ENCODE peak calls at places on chromosomes 3 and 15, in ten cellular contexts. One of them, this sample, is unnamed.

GRCh38 chr3:9422712-9423424 is 25.5 kb downstream of the SETD5 start:
- DNase-seq in NB4: peak; percentile 84
- DNase-seq in A549: peak; percentile 60
- DNase-seq in HepG2: peak; percentile 98
- DNase-seq in HCT116: peak; percentile 91
- DNase-seq in SK-N-SH: peak; percentile 74
- DNase-seq in H1: no peak
- DNase-seq in GM12878: no peak
- DNase-seq in K562: peak; percentile 74
- DNase-seq in WTC11: no peak
- DNase-seq in this sample: peak; percentile 99

GRCh38 chr3:193040836-193041672 is 123.4 kb upstream of the MB21D2 start:
- DNase-seq in NB4: peak; percentile 18
- DNase-seq in GM12878: peak; percentile 5
- DNase-seq in HepG2: peak; percentile 24
- DNase-seq in K562: peak; percentile 12
- DNase-seq in WTC11: no peak
- DNase-seq in SK-N-SH: peak; percentile 48
- DNase-seq in A549: peak; percentile 15
- DNase-seq in H1: no peak
- DNase-seq in HCT116: peak; percentile 50
- DNase-seq in this sample: peak; percentile 43

GRCh38 chr3:13494463-13495350 is 14.6 kb downstream of the HDAC11 start:
- DNase-seq in HCT116: no peak
- DNase-seq in SK-N-SH: peak; percentile 54
- DNase-seq in H1: no peak
- DNase-seq in WTC11: peak; percentile 57
- DNase-seq in NB4: peak; percentile 49
- DNase-seq in K562: peak; percentile 54
- DNase-seq in A549: peak; percentile 58
- DNase-seq in HepG2: no peak
- DNase-seq in GM12878: no peak
- DNase-seq in this sample: no peak

GRCh38 chr3:185205865-185206264 is 48.0 kb downstream of the EHHADH start:
- DNase-seq in A549: no peak
- DNase-seq in H1: no peak
- DNase-seq in NB4: peak; percentile 23
- DNase-seq in K562: no peak
- DNase-seq in WTC11: no peak
- DNase-seq in SK-N-SH: no peak
- DNase-seq in GM12878: no peak
- DNase-seq in HCT116: no peak
- DNase-seq in HepG2: no peak
- DNase-seq in this sample: no peak

GRCh38 chr3:43727930-43728329 is 37.2 kb downstream of the ABHD5 start:
- DNase-seq in K562: no peak
- DNase-seq in A549: no peak
- DNase-seq in NB4: no peak
- DNase-seq in HepG2: no peak
- DNase-seq in WTC11: no peak
- DNase-seq in H1: no peak
- DNase-seq in HCT116: no peak
- DNase-seq in GM12878: no peak
- DNase-seq in SK-N-SH: no peak
- DNase-seq in this sample: no peak

GRCh38 chr15:73931441-73931840 is 5.2 kb downstream of the LOXL1 start:
- DNase-seq in NB4: peak; percentile 80
- DNase-seq in HepG2: no peak
- DNase-seq in K562: no peak
- DNase-seq in WTC11: no peak
- DNase-seq in HCT116: no peak
- DNase-seq in GM12878: no peak
- DNase-seq in H1: no peak
- DNase-seq in SK-N-SH: no peak
- DNase-seq in A549: no peak
- DNase-seq in this sample: no peak

GRCh38 chr15:42392309-42393024 is 33.2 kb downstream of the CAPN3 start:
- DNase-seq in K562: no peak
- DNase-seq in HCT116: no peak
- DNase-seq in GM12878: no peak
- DNase-seq in HepG2: peak; percentile 98
- DNase-seq in H1: no peak
- DNase-seq in NB4: no peak
- DNase-seq in WTC11: no peak
- DNase-seq in A549: no peak
- DNase-seq in SK-N-SH: no peak
- DNase-seq in this sample: no peak

GRCh38 chr15:35170216-35170615 is 85.1 kb upstream of the NANOGP8 start:
- DNase-seq in H1: no peak
- DNase-seq in HepG2: no peak
- DNase-seq in SK-N-SH: no peak
- DNase-seq in NB4: no peak
- DNase-seq in K562: no peak
- DNase-seq in GM12878: no peak
- DNase-seq in HCT116: no peak
- DNase-seq in WTC11: no peak
- DNase-seq in A549: no peak
- DNase-seq in this sample: no peak

GRCh38 chr3:185822221-185822956 is 2.5 kb downstream of the IGF2BP2 start:
- DNase-seq in NB4: no peak
- DNase-seq in SK-N-SH: no peak
- DNase-seq in GM12878: no peak
- DNase-seq in A549: no peak
- DNase-seq in H1: no peak
- DNase-seq in HCT116: no peak
- DNase-seq in HepG2: peak; percentile 57
- DNase-seq in K562: peak; percentile 34
- DNase-seq in WTC11: no peak
- DNase-seq in this sample: peak; percentile 65

GRCh38 chr3:24351779-24352469 is 142.7 kb downstream of the THRB start:
- DNase-seq in HCT116: no peak
- DNase-seq in GM12878: no peak
- DNase-seq in SK-N-SH: no peak
- DNase-seq in NB4: no peak
- DNase-seq in HepG2: no peak
- DNase-seq in WTC11: no peak
- DNase-seq in A549: no peak
- DNase-seq in H1: no peak
- DNase-seq in K562: peak; percentile 83
- DNase-seq in this sample: peak; percentile 90

GRCh38 chr3:133835961-133836360 is 30.3 kb downstream of the SRPRB start:
- DNase-seq in H1: no peak
- DNase-seq in WTC11: no peak
- DNase-seq in HCT116: no peak
- DNase-seq in SK-N-SH: no peak
- DNase-seq in HepG2: no peak
- DNase-seq in GM12878: no peak
- DNase-seq in A549: no peak
- DNase-seq in K562: no peak
- DNase-seq in NB4: no peak
- DNase-seq in this sample: no peak

GRCh38 chr3:71710906-71711494 is 14.2 kb downstream of the EIF4E3 start:
- DNase-seq in SK-N-SH: peak; percentile 72
- DNase-seq in NB4: peak; percentile 63
- DNase-seq in WTC11: no peak
- DNase-seq in A549: peak; percentile 70
- DNase-seq in HCT116: peak; percentile 21
- DNase-seq in HepG2: peak; percentile 29
- DNase-seq in H1: no peak
- DNase-seq in K562: peak; percentile 45
- DNase-seq in GM12878: peak; percentile 21
- DNase-seq in this sample: peak; percentile 51

GRCh38 chr15:41332788-41333527 is at the start of gene NUSAP1:
- DNase-seq in NB4: peak; percentile 78
- DNase-seq in WTC11: peak; percentile 70
- DNase-seq in A549: peak; percentile 42
- DNase-seq in K562: no peak
- DNase-seq in GM12878: no peak
- DNase-seq in H1: no peak
- DNase-seq in HepG2: peak; percentile 38
- DNase-seq in SK-N-SH: no peak
- DNase-seq in HCT116: no peak
- DNase-seq in this sample: no peak

GRCh38 chr15:73873889-73874511 is 636 bp downstream of the TBC1D21 start:
- DNase-seq in WTC11: no peak
- DNase-seq in K562: peak; percentile 42
- DNase-seq in HepG2: peak; percentile 52
- DNase-seq in A549: peak; percentile 19
- DNase-seq in HCT116: peak; percentile 54
- DNase-seq in NB4: peak; percentile 61
- DNase-seq in GM12878: no peak
- DNase-seq in H1: no peak
- DNase-seq in SK-N-SH: peak; percentile 55
- DNase-seq in this sample: peak; percentile 60

GRCh38 chr3:149706905-149707304 is 45.4 kb downstream of the COMMD2 start:
- DNase-seq in HCT116: no peak
- DNase-seq in HepG2: no peak
- DNase-seq in K562: no peak
- DNase-seq in A549: no peak
- DNase-seq in NB4: no peak
- DNase-seq in WTC11: no peak
- DNase-seq in H1: no peak
- DNase-seq in GM12878: no peak
- DNase-seq in SK-N-SH: no peak
- DNase-seq in this sample: peak; percentile 68

GRCh38 chr15:69116391-69116790 is 44.0 kb upstream of the GLCE start:
- DNase-seq in GM12878: no peak
- DNase-seq in HepG2: no peak
- DNase-seq in HCT116: no peak
- DNase-seq in H1: no peak
- DNase-seq in K562: no peak
- DNase-seq in WTC11: no peak
- DNase-seq in SK-N-SH: no peak
- DNase-seq in NB4: no peak
- DNase-seq in A549: no peak
- DNase-seq in this sample: no peak

GRCh38 chr3:42795621-42796181 is 8.6 kb downstream of the HIGD1A start:
- DNase-seq in NB4: no peak
- DNase-seq in HepG2: no peak
- DNase-seq in K562: no peak
- DNase-seq in H1: no peak
- DNase-seq in WTC11: no peak
- DNase-seq in HCT116: no peak
- DNase-seq in A549: no peak
- DNase-seq in GM12878: no peak
- DNase-seq in SK-N-SH: no peak
- DNase-seq in this sample: no peak

GRCh38 chr3:89690649-89691048 is 583.2 kb downstream of the EPHA3 start:
- DNase-seq in SK-N-SH: no peak
- DNase-seq in HepG2: no peak
- DNase-seq in H1: no peak
- DNase-seq in GM12878: no peak
- DNase-seq in A549: no peak
- DNase-seq in WTC11: no peak
- DNase-seq in K562: no peak
- DNase-seq in NB4: no peak
- DNase-seq in HCT116: no peak
- DNase-seq in this sample: no peak

GRCh38 chr15:101427606-101428487 is 61.7 kb downstream of the PCSK6 start:
- DNase-seq in NB4: no peak
- DNase-seq in HepG2: no peak
- DNase-seq in HCT116: no peak
- DNase-seq in WTC11: no peak
- DNase-seq in K562: no peak
- DNase-seq in A549: no peak
- DNase-seq in GM12878: no peak
- DNase-seq in H1: no peak
- DNase-seq in SK-N-SH: no peak
- DNase-seq in this sample: no peak

GRCh38 chr3:11913316-11913715 is 66.6 kb upstream of the TAMM41 start:
- DNase-seq in SK-N-SH: no peak
- DNase-seq in K562: no peak
- DNase-seq in A549: no peak
- DNase-seq in H1: no peak
- DNase-seq in WTC11: no peak
- DNase-seq in HCT116: no peak
- DNase-seq in GM12878: no peak
- DNase-seq in NB4: no peak
- DNase-seq in HepG2: no peak
- DNase-seq in this sample: no peak

GRCh38 chr3:17714473-17714872 is 28.0 kb downstream of the TBC1D5 start:
- DNase-seq in WTC11: no peak
- DNase-seq in SK-N-SH: no peak
- DNase-seq in A549: no peak
- DNase-seq in K562: no peak
- DNase-seq in H1: no peak
- DNase-seq in NB4: no peak
- DNase-seq in HCT116: no peak
- DNase-seq in HepG2: no peak
- DNase-seq in GM12878: no peak
- DNase-seq in this sample: no peak

GRCh38 chr3:79517766-79518413 is 249.9 kb downstream of the ROBO1 start:
- DNase-seq in GM12878: no peak
- DNase-seq in A549: no peak
- DNase-seq in K562: no peak
- DNase-seq in HepG2: peak; percentile 24
- DNase-seq in H1: no peak
- DNase-seq in SK-N-SH: peak; percentile 29
- DNase-seq in WTC11: peak; percentile 32
- DNase-seq in NB4: peak; percentile 22
- DNase-seq in HCT116: no peak
- DNase-seq in this sample: peak; percentile 57
- TF ChIP-seq MAX in GM12878: no peak
- TF ChIP-seq MAX in A549: no peak
- TF ChIP-seq MAX in K562: no peak
- TF ChIP-seq MAX in HepG2: no peak
- TF ChIP-seq MAX in H1: no peak
- TF ChIP-seq MAX in SK-N-SH: no peak
- TF ChIP-seq MAX in WTC11: no peak
- TF ChIP-seq MAX in NB4: no peak
- TF ChIP-seq MAX in HCT116: no peak
- TF ChIP-seq MAX in this sample: no peak

GRCh38 chr15:62115847-62116246 is 49.1 kb downstream of the C2CD4A start:
- DNase-seq in WTC11: no peak
- DNase-seq in SK-N-SH: no peak
- DNase-seq in HepG2: peak; percentile 32
- DNase-seq in K562: no peak
- DNase-seq in NB4: no peak
- DNase-seq in H1: no peak
- DNase-seq in GM12878: no peak
- DNase-seq in A549: no peak
- DNase-seq in HCT116: no peak
- DNase-seq in this sample: peak; percentile 47
- TF ChIP-seq MAX in WTC11: no peak
- TF ChIP-seq MAX in SK-N-SH: no peak
- TF ChIP-seq MAX in HepG2: no peak
- TF ChIP-seq MAX in K562: no peak
- TF ChIP-seq MAX in NB4: no peak
- TF ChIP-seq MAX in H1: no peak
- TF ChIP-seq MAX in GM12878: no peak
- TF ChIP-seq MAX in A549: no peak
- TF ChIP-seq MAX in HCT116: no peak
- TF ChIP-seq MAX in this sample: no peak

GRCh38 chr3:182710557-182711157 is 82.6 kb upstream of the ATP11B start:
- DNase-seq in NB4: peak; percentile 37
- DNase-seq in HCT116: peak; percentile 12
- DNase-seq in SK-N-SH: peak; percentile 35
- DNase-seq in HepG2: peak; percentile 16
- DNase-seq in GM12878: no peak
- DNase-seq in H1: no peak
- DNase-seq in K562: peak; percentile 54
- DNase-seq in A549: peak; percentile 36
- DNase-seq in WTC11: no peak
- DNase-seq in this sample: peak; percentile 36
- TF ChIP-seq MAX in NB4: no peak
- TF ChIP-seq MAX in HCT116: peak; percentile 10
- TF ChIP-seq MAX in SK-N-SH: no peak
- TF ChIP-seq MAX in HepG2: no peak
- TF ChIP-seq MAX in GM12878: no peak
- TF ChIP-seq MAX in H1: no peak
- TF ChIP-seq MAX in K562: no peak
- TF ChIP-seq MAX in A549: no peak
- TF ChIP-seq MAX in WTC11: no peak
- TF ChIP-seq MAX in this sample: no peak

GRCh38 chr15:78811124-78811824 is at the start of gene ADAMTS7:
- DNase-seq in SK-N-SH: peak; percentile 99
- DNase-seq in GM12878: no peak
- DNase-seq in WTC11: peak; percentile 88
- DNase-seq in H1: peak; percentile 49
- DNase-seq in HCT116: peak; percentile 46
- DNase-seq in HepG2: no peak
- DNase-seq in A549: peak; percentile 96
- DNase-seq in K562: peak; percentile 94
- DNase-seq in NB4: peak; percentile 84
- DNase-seq in this sample: peak; percentile 62
- TF ChIP-seq MAX in SK-N-SH: peak; percentile 24
- TF ChIP-seq MAX in GM12878: no peak
- TF ChIP-seq MAX in WTC11: no peak
- TF ChIP-seq MAX in H1: no peak
- TF ChIP-seq MAX in HCT116: no peak
- TF ChIP-seq MAX in HepG2: peak; percentile 34
- TF ChIP-seq MAX in A549: peak; percentile 26
- TF ChIP-seq MAX in K562: no peak
- TF ChIP-seq MAX in NB4: no peak
- TF ChIP-seq MAX in this sample: no peak